ENCODE peak calls at places on chromosomes 6 and 20, in six cellular contexts. K is bronchial epithelial cell; M is ecto neural progenitor cell; G is RWPE1; J is stimulated activated CD4-positive, alpha-beta T cell treated with anti-CD3 and anti-CD28 coated beads, Interleukin-4, amount 100 ng/mL, for 1 hour; Z is AG04450. B is an unnamed sample.

GRCh38 chr6:15504040-15504491 is 158.8 kb downstream of the DTNBP1 start:
- DNase-seq in K (no peak), M (no peak), G (no peak), J (no peak), Z (no peak), B (peak)

GRCh38 chr20:10338781-10339180 is 95.2 kb downstream of the MKKS start:
- DNase-seq in K (no peak), M (no peak), G (no peak), J (no peak), Z (no peak), B (no peak)

GRCh38 chr20:36856691-36857635 is 19.0 kb upstream of the TLDC2 start:
- DNase-seq in K (no peak), M (no peak), G (no peak), J (no peak), Z (no peak), B (no peak)

GRCh38 chr20:64101731-64102621 is 5.4 kb downstream of the NPBWR2 start:
- DNase-seq in K (no peak), M (peak), G (peak), J (peak), Z (no peak), B (no peak)

GRCh38 chr6:14674458-14674857 is 556.9 kb downstream of the CD83 start:
- DNase-seq in K (peak), M (no peak), G (no peak), J (no peak), Z (no peak), B (no peak)

GRCh38 chr6:37314117-37314802 is 39.5 kb upstream of the RNF8 start:
- DNase-seq in K (no peak), M (no peak), G (no peak), J (no peak), Z (no peak), B (no peak)

GRCh38 chr20:47304287-47304686 is 52.2 kb downstream of the ZMYND8 start:
- DNase-seq in K (no peak), M (no peak), G (no peak), J (no peak), Z (no peak), B (no peak)

GRCh38 chr20:10982692-10983091 is 308.9 kb upstream of the JAG1 start:
- DNase-seq in K (peak), M (no peak), G (peak), J (no peak), Z (peak), B (no peak)

GRCh38 chr6:158605266-158605878 is 39.2 kb downstream of the DYNLT1 start:
- DNase-seq in K (peak), M (peak), G (peak), J (peak), Z (peak), B (no peak)

GRCh38 chr6:3230275-3231212 is 3.1 kb upstream of the TUBB2B start:
- DNase-seq in K (no peak), M (peak), G (no peak), J (no peak), Z (no peak), B (no peak)

GRCh38 chr6:29872791-29873190 is 45.2 kb downstream of the HLA-G start:
- DNase-seq in K (no peak), M (no peak), G (no peak), J (no peak), Z (no peak), B (no peak)

GRCh38 chr6:46296586-46296985 is 125.8 kb upstream of the ENPP5 start:
- DNase-seq in K (peak), M (no peak), G (no peak), J (no peak), Z (no peak), B (no peak)

GRCh38 chr6:14824060-14824834 is 421.6 kb upstream of the JARID2 start:
- DNase-seq in K (no peak), M (no peak), G (no peak), J (no peak), Z (no peak), B (no peak)

GRCh38 chr6:168052291-168052891 is 26.6 kb downstream of the FRMD1 start:
- DNase-seq in K (no peak), M (no peak), G (no peak), J (no peak), Z (no peak), B (no peak)

GRCh38 chr20:15976047-15976731 is 597.1 kb downstream of the KIF16B start:
- DNase-seq in K (no peak), M (peak), G (no peak), J (no peak), Z (no peak), B (no peak)

GRCh38 chr6:73460044-73460443 is 1.5 kb upstream of the MTO1 start:
- DNase-seq in K (no peak), M (no peak), G (no peak), J (no peak), Z (no peak), B (no peak)

GRCh38 chr6:170067923-170068360 is 222.9 kb downstream of the DLL1 start:
- DNase-seq in K (no peak), M (no peak), G (no peak), J (no peak), Z (no peak), B (peak)

GRCh38 chr6:44061375-44062104 is 65.7 kb downstream of the MRPL14 start:
- DNase-seq in K (peak), M (no peak), G (no peak), J (no peak), Z (no peak), B (no peak)

GRCh38 chr6:2902470-2902762 is 693 bp downstream of the SERPINB9 start:
- DNase-seq in K (peak), M (no peak), G (no peak), J (no peak), Z (no peak), B (no peak)

GRCh38 chr20:35007413-35007812 is 51.7 kb downstream of the MYH7B start:
- DNase-seq in K (no peak), M (no peak), G (no peak), J (no peak), Z (no peak), B (no peak)

GRCh38 chr6:41239467-41240159 is 11.5 kb downstream of the TREML4 start:
- DNase-seq in K (no peak), M (peak), G (no peak), J (no peak), Z (no peak), B (peak)

GRCh38 chr6:31114970-31115849 is 610 bp downstream of the PSORS1C1 start:
- DNase-seq in K (peak), M (no peak), G (peak), J (no peak), Z (no peak), B (no peak)

GRCh38 chr6:35237466-35237865 is 22.1 kb upstream of the ZNF76 start:
- DNase-seq in K (no peak), M (no peak), G (no peak), J (no peak), Z (no peak), B (no peak)

GRCh38 chr20:21701171-21701876 is 4.1 kb upstream of the PAX1 start:
- DNase-seq in K (no peak), M (no peak), G (no peak), J (no peak), Z (no peak), B (no peak)

GRCh38 chr20:6120491-6120988 is 2.3 kb downstream of the FERMT1 start:
- DNase-seq in K (no peak), M (no peak), G (no peak), J (no peak), Z (no peak), B (no peak)

GRCh38 chr20:50710492-50711063 is 19.2 kb upstream of the RIPOR3 start:
- DNase-seq in K (peak), M (no peak), G (no peak), J (no peak), Z (no peak), B (no peak)

GRCh38 chr6:57127763-57128162 is 37.8 kb downstream of the ZNF451 start:
- DNase-seq in K (no peak), M (no peak), G (no peak), J (no peak), Z (no peak), B (no peak)

GRCh38 chr20:37827605-37828004 is 75.3 kb upstream of the VSTM2L start:
- DNase-seq in K (no peak), M (no peak), G (no peak), J (no peak), Z (no peak), B (no peak)

B was measured in osteocyte.